ENCODE peak calls at places on chromosomes 3 and 15, in four cellular contexts. V is GM12878, M is HepG2, N is K562. J is an unnamed sample.

GRCh38 chr3:65907232-65908130 is 131.2 kb downstream of the MAGI1 start:
- DNase-seq in M (no peak), N (no peak), V (no peak), J (no peak)

GRCh38 chr15:99409560-99409959 is 156.2 kb upstream of the MEF2A start:
- DNase-seq in N (no peak), V (no peak), M (no peak), J (no peak)

GRCh38 chr3:122784436-122784835 is 9.2 kb downstream of the HSPBAP1 start:
- DNase-seq in V (no peak), M (no peak), N (no peak), J (no peak)

GRCh38 chr3:177210744-177211502 is 13.6 kb upstream of the TBL1XR1 start:
- DNase-seq in V (no peak), N (no peak), M (no peak), J (no peak)

GRCh38 chr15:63971427-63971805 is 74.9 kb downstream of the DAPK2 start:
- DNase-seq in M (no peak), N (peak), V (no peak), J (no peak)

GRCh38 chr15:72117448-72117697 is 577 bp downstream of the MYO9A start:
- DNase-seq in M (peak), N (peak), V (no peak), J (peak)

GRCh38 chr3:79019137-79019923 is 748.5 kb downstream of the ROBO1 start:
- DNase-seq in V (no peak), N (no peak), M (peak), J (peak)

GRCh38 chr3:36900474-36901443 is 44.1 kb downstream of the TRANK1 start:
- DNase-seq in M (no peak), N (no peak), V (no peak), J (no peak)

GRCh38 chr3:52784021-52784621 is 6.7 kb downstream of the ITIH1 start:
- DNase-seq in V (no peak), N (no peak), M (no peak), J (no peak)

GRCh38 chr15:53378096-53378620 is 381.3 kb downstream of the WDR72 start:
- DNase-seq in N (no peak), M (no peak), V (no peak), J (no peak)
- TF ChIP-seq ZBTB33 in N (no peak), M (no peak), V (no peak), J (no peak)

GRCh38 chr3:11407644-11408043 is 135.4 kb downstream of the ATG7 start:
- DNase-seq in V (no peak), N (no peak), M (no peak), J (no peak)

GRCh38 chr3:11415099-11415498 is 142.9 kb downstream of the ATG7 start:
- DNase-seq in N (no peak), V (no peak), M (no peak), J (no peak)

GRCh38 chr3:11413071-11413470 is 140.9 kb downstream of the ATG7 start:
- DNase-seq in V (no peak), M (no peak), N (no peak), J (no peak)

GRCh38 chr3:11411956-11412355 is 139.8 kb downstream of the ATG7 start:
- DNase-seq in V (no peak), M (no peak), N (no peak), J (no peak)

GRCh38 chr3:11410564-11410963 is 138.4 kb downstream of the ATG7 start:
- DNase-seq in M (no peak), V (no peak), N (no peak), J (no peak)
- TF ChIP-seq EP300 in M (no peak), V (no peak), N (no peak), J (no peak)

DNA sequence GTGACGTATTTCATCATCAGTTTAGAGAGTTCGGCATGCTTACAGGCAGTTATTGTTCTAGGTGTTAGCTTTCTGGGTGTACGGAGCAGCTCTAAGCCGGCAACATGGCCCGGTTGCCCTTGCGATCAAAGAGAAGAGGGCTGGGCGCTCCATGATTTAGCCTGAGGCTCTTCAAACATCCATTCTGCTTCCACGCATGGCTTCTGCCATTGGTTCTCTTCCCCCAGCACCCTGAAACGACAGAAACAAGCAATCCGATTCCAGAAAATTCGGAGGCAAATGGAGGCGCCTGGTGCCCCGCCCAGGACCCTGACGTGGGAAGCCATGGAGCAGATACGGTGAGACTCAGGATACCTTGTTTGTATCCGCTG is 574 bp downstream of the NGRN start:
- DNase-seq in N (no peak), V (no peak), M (no peak), J (peak)
- TF ChIP-seq ZBTB33 in N (no peak), V (no peak), M (no peak), J (no peak)

GRCh38 chr3:175149675-175150074 is 290.5 kb downstream of the NAALADL2 start:
- DNase-seq in M (peak), V (peak), N (no peak), J (no peak)
- TF ChIP-seq EP300 in M (no peak), V (no peak), N (no peak), J (no peak)

DNA sequence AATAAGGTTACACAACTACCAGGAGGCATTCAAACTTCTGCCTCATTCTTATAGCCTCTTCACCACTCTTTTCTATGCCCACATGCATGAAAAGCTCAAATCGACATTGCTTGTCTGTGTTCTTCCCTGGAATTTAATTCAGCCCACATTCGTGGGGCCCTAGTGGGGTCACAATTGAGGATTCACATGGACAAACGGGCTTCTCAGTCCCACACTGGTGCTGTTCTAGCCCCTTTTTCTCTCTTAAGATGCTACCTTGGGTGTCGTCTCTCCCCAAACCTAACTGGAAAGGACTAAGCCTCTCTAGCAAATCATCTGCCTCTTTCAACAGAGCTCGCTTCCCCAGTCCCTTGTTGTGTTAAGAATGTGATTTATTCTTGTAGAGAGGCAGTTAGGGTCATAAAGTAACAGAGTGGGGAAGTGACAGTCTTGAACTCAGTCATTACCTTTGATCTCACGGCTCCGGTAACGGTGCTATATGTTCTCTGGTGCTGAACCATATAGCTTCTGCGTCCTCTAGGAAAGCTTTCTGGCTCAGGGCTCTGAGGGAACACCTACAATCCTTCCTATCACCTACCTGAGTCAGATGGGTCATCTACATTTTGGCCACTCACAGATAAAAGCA is 4.9 kb downstream of the LPP start:
- DNase-seq in V (no peak), M (no peak), N (no peak), J (no peak)
- TF ChIP-seq ZBTB33 in V (no peak), M (no peak), N (no peak), J (no peak)

GRCh38 chr3:16658004-16658932 is 53.0 kb upstream of the DAZL start:
- DNase-seq in M (no peak), N (peak), V (no peak), J (peak)
- TF ChIP-seq EP300 in M (no peak), N (no peak), V (no peak), J (no peak)

GRCh38 chr3:153429821-153430220 is 267.8 kb downstream of the RAP2B start:
- DNase-seq in V (no peak), M (no peak), N (no peak), J (no peak)

GRCh38 chr3:153422314-153422713 is 260.3 kb downstream of the RAP2B start:
- DNase-seq in M (no peak), N (no peak), V (no peak), J (no peak)

GRCh38 chr3:153426344-153426743 is 264.3 kb downstream of the RAP2B start:
- DNase-seq in N (no peak), M (no peak), V (no peak), J (no peak)

GRCh38 chr3:153426803-153427202 is 264.8 kb downstream of the RAP2B start:
- DNase-seq in N (no peak), M (no peak), V (no peak), J (no peak)
- TF ChIP-seq ZBTB33 in N (no peak), M (no peak), V (no peak), J (no peak)

DNA sequence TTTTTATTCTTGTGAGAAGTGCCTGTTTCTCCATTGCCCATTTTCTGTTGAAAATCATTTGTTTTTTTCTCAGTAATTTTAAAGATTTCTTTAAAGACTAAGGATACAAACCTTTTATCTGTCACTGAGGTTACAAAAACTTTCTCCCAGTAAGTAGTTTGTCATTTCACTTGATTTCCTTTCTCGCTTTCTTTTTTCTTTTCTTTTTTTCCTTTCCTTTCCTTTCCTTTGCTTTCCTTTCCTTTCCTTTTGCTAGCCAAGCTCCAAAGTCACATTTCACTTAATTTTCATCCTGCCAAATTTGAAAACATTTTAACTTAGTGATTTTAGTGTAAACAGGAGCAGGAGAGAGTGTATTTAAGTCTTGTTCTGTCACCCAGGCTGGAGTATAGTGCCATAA is 77.2 kb upstream of the CHRNB4 start:
- DNase-seq in M (no peak), N (no peak), V (no peak), J (no peak)
- TF ChIP-seq EP300 in M (no peak), N (no peak), V (no peak), J (no peak)

GRCh38 chr3:126349071-126349470 is 8.1 kb downstream of the KLF15 start:
- DNase-seq in M (no peak), N (no peak), V (no peak), J (no peak)

GRCh38 chr3:126346466-126346865 is 10.7 kb downstream of the KLF15 start:
- DNase-seq in V (no peak), M (no peak), N (no peak), J (no peak)

GRCh38 chr3:126348308-126348920 is 8.8 kb downstream of the KLF15 start:
- DNase-seq in M (no peak), N (peak), V (no peak), J (peak)

GRCh38 chr3:126345641-126346460 is 11.4 kb downstream of the KLF15 start:
- DNase-seq in V (no peak), M (no peak), N (no peak), J (no peak)

GRCh38 chr3:126347543-126348161 is 9.6 kb downstream of the KLF15 start:
- DNase-seq in M (no peak), V (no peak), N (no peak), J (no peak)
- TF ChIP-seq ZBTB33 in M (no peak), V (no peak), N (no peak), J (no peak)